ENCODE peak calls at places on chromosomes 16 and 17, in six cellular contexts. M is neural crest cell; R is activated CD4-positive, alpha-beta T cell treated with anti-CD3 and anti-CD28 coated beads for 48 hours; B is EL; K is activated T-cell treated with anti-CD3 and anti-CD28 coated beads, Interleukin-2, amount 50 U/mL, for 24 hours; J is amygdala. F is an unnamed sample.

GRCh38 chr17:6701719-6702118 is 11.4 kb downstream of the SLC13A5 start:
- DNase-seq in M (peak), R (peak), B (peak), K (peak), J (no peak), F (peak)

GRCh38 chr17:55620945-55621344 is 101.7 kb downstream of the TMEM100 start:
- DNase-seq in M (no peak), R (no peak), B (no peak), K (no peak), J (no peak), F (no peak)

GRCh38 chr16:11143741-11144035 is 112.3 kb downstream of the SOCS1 start:
- DNase-seq in M (no peak), R (no peak), B (no peak), K (no peak), J (no peak), F (no peak)

GRCh38 chr16:70160821-70161220 is 12.8 kb upstream of the CLEC18C start:
- DNase-seq in M (no peak), R (no peak), B (no peak), K (no peak), J (no peak), F (no peak)

GRCh38 chr17:63622571-63623390 is 564 bp downstream of the MAP3K3 start:
- DNase-seq in M (peak), R (peak), B (peak), K (peak), J (peak), F (peak)

GRCh38 chr16:11613381-11614303 is 26.9 kb upstream of the LITAF start:
- DNase-seq in M (no peak), R (peak), B (no peak), K (peak), J (no peak), F (no peak)

GRCh38 chr16:11105038-11105903 is 150.7 kb downstream of the SOCS1 start:
- DNase-seq in M (no peak), R (peak), B (peak), K (peak), J (no peak), F (no peak)

GRCh38 chr16:17213025-17213424 is 257.7 kb downstream of the XYLT1 start:
- DNase-seq in M (no peak), R (no peak), B (no peak), K (no peak), J (no peak), F (no peak)

GRCh38 chr16:81531415-81531814 is 86.8 kb downstream of the CMIP start:
- DNase-seq in M (no peak), R (no peak), B (no peak), K (no peak), J (no peak), F (no peak)

GRCh38 chr16:82758904-82759303 is 132.1 kb downstream of the CDH13 start:
- DNase-seq in M (no peak), R (no peak), B (no peak), K (no peak), J (no peak), F (no peak)

GRCh38 chr17:64441772-64442549 is 7.0 kb upstream of the MILR1 start:
- DNase-seq in M (no peak), R (peak), B (no peak), K (peak), J (no peak), F (peak)

GRCh38 chr16:70523621-70524405 is at the start of gene SF3B3:
- DNase-seq in M (peak), R (peak), B (peak), K (peak), J (peak), F (peak)

GRCh38 chr17:4872786-4873185 is 26.6 kb upstream of the C17orf107 start:
- DNase-seq in M (no peak), R (no peak), B (no peak), K (no peak), J (no peak), F (no peak)

GRCh38 chr17:57553525-57553924 is 191.6 kb downstream of the CCDC182 start:
- DNase-seq in M (no peak), R (no peak), B (no peak), K (no peak), J (no peak), F (no peak)

GRCh38 chr16:23874613-23875294 is 39.0 kb downstream of the PRKCB start:
- DNase-seq in M (no peak), R (no peak), B (no peak), K (no peak), J (no peak), F (no peak)

GRCh38 chr17:76076100-76076764 is 1.7 kb downstream of the GALR2 start:
- DNase-seq in M (no peak), R (no peak), B (no peak), K (peak), J (no peak), F (no peak)

GRCh38 chr17:10698116-10698818 is 873 bp downstream of the ADPRM start:
- DNase-seq in M (no peak), R (no peak), B (peak), K (no peak), J (no peak), F (peak)

GRCh38 chr17:50661795-50662391 is 27.2 kb downstream of the ABCC3 start:
- DNase-seq in M (no peak), R (peak), B (peak), K (peak), J (no peak), F (peak)

GRCh38 chr17:5042152-5043022 is 7.2 kb upstream of the SLC52A1 start:
- DNase-seq in M (no peak), R (peak), B (no peak), K (no peak), J (no peak), F (no peak)

GRCh38 chr16:12458591-12459400 is 344.9 kb downstream of the CPPED1 start:
- DNase-seq in M (no peak), R (peak), B (no peak), K (peak), J (no peak), F (no peak)

GRCh38 chr17:76384987-76385891 is 830 bp downstream of the SPHK1 start:
- DNase-seq in M (peak), R (peak), B (peak), K (peak), J (no peak), F (peak)

GRCh38 chr16:22712471-22712870 is 101.5 kb upstream of the HS3ST2 start:
- DNase-seq in M (no peak), R (no peak), B (no peak), K (no peak), J (no peak), F (no peak)

GRCh38 chr17:45341389-45342158 is 24.8 kb upstream of the MAP3K14 start:
- DNase-seq in M (peak), R (no peak), B (peak), K (no peak), J (no peak), F (no peak)

GRCh38 chr17:67111808-67112207 is 67.5 kb downstream of the CACNG1 start:
- DNase-seq in M (no peak), R (no peak), B (no peak), K (no peak), J (no peak), F (no peak)

GRCh38 chr16:57736419-57737281 is 1.1 kb downstream of the KATNB1 start:
- DNase-seq in M (no peak), R (peak), B (peak), K (peak), J (no peak), F (peak)

GRCh38 chr16:66740533-66740932 is 10.9 kb downstream of the DYNC1LI2 start:
- DNase-seq in M (no peak), R (no peak), B (no peak), K (no peak), J (no peak), F (no peak)

GRCh38 chr17:82267575-82268379 is 5.7 kb downstream of the CSNK1D start:
- DNase-seq in M (no peak), R (peak), B (peak), K (peak), J (peak), F (peak)

GRCh38 chr17:81541123-81541522 is 11.0 kb downstream of the FAAP100 start:
- DNase-seq in M (no peak), R (no peak), B (no peak), K (no peak), J (no peak), F (no peak)